ENCODE peak calls at places on chromosomes 7 and 10, in eight cellular contexts. L, W, S, D, C, I, P and Q are unnamed samples.

GRCh38 chr10:25226775-25227682 is 52.2 kb downstream of the GPR158 start:
- DNase-seq in L (no peak), W (peak), S (peak), D (peak), C (no peak), I (no peak), P (peak), Q (peak)

GRCh38 chr10:84825330-84825729 is 496.9 kb downstream of the CCSER2 start:
- DNase-seq in L (no peak), W (no peak), S (peak), D (peak), C (no peak), I (no peak), P (peak), Q (peak)

GRCh38 chr7:1410992-1411391 is 48.3 kb downstream of the MICALL2 start:
- DNase-seq in L (no peak), W (no peak), S (no peak), D (no peak), C (no peak), I (no peak), P (no peak), Q (no peak)

GRCh38 chr10:75238182-75239180 is 2.7 kb upstream of the COMTD1 start:
- DNase-seq in L (no peak), W (no peak), S (no peak), D (no peak), C (no peak), I (peak), P (peak), Q (no peak)

GRCh38 chr10:69703256-69703655 is 73.2 kb downstream of the FAM241B start:
- DNase-seq in L (no peak), W (no peak), S (peak), D (no peak), C (no peak), I (no peak), P (no peak), Q (peak)

GRCh38 chr10:110818311-110819257 is 53.1 kb upstream of the PDCD4 start:
- DNase-seq in L (no peak), W (no peak), S (no peak), D (no peak), C (no peak), I (no peak), P (no peak), Q (no peak)

GRCh38 chr7:65004575-65004974 is 1.9 kb downstream of the ERV3-1 start:
- DNase-seq in L (no peak), W (no peak), S (no peak), D (no peak), C (no peak), I (no peak), P (no peak), Q (no peak)

GRCh38 chr10:29646960-29647431 is 12.2 kb upstream of the SVIL start:
- DNase-seq in L (no peak), W (no peak), S (peak), D (peak), C (no peak), I (no peak), P (peak), Q (peak)

GRCh38 chr10:47444047-47444446 is 39.9 kb downstream of the ANXA8 start:
- DNase-seq in L (no peak), W (no peak), S (no peak), D (no peak), C (no peak), I (no peak), P (no peak), Q (no peak)

GRCh38 chr10:65911431-65911830 is 1014.4 kb upstream of the LRRTM3 start:
- DNase-seq in L (no peak), W (no peak), S (no peak), D (no peak), C (no peak), I (no peak), P (no peak), Q (no peak)

GRCh38 chr10:52746169-52746568 is 26.4 kb downstream of the MBL2 start:
- DNase-seq in L (no peak), W (no peak), S (no peak), D (no peak), C (no peak), I (no peak), P (peak), Q (no peak)

GRCh38 chr10:14487511-14487909 is 156.8 kb upstream of the FRMD4A start:
- DNase-seq in L (no peak), W (no peak), S (peak), D (peak), C (peak), I (no peak), P (no peak), Q (peak)

GRCh38 chr10:88028072-88028471 is 164.6 kb downstream of the PTEN start:
- DNase-seq in L (no peak), W (no peak), S (no peak), D (no peak), C (no peak), I (no peak), P (no peak), Q (no peak)

GRCh38 chr10:130179640-130180039 is 43.4 kb downstream of the GLRX3 start:
- DNase-seq in L (no peak), W (no peak), S (peak), D (peak), C (peak), I (no peak), P (peak), Q (peak)

GRCh38 chr10:108249940-108250339 is 1085.4 kb upstream of the SORCS1 start:
- DNase-seq in L (no peak), W (no peak), S (no peak), D (no peak), C (no peak), I (no peak), P (peak), Q (no peak)

GRCh38 chr10:63157845-63158624 is 24.9 kb downstream of the NRBF2 start:
- DNase-seq in L (no peak), W (peak), S (peak), D (peak), C (peak), I (no peak), P (peak), Q (peak)

GRCh38 chr10:36469585-36469984 is 655.8 kb upstream of the ANKRD30A start:
- DNase-seq in L (no peak), W (no peak), S (no peak), D (peak), C (peak), I (no peak), P (no peak), Q (peak)

GRCh38 chr7:99994819-99995218 is 19.0 kb upstream of the AZGP1 start:
- DNase-seq in L (no peak), W (no peak), S (no peak), D (no peak), C (no peak), I (no peak), P (no peak), Q (no peak)

GRCh38 chr7:99996755-99997544 is 18.4 kb upstream of the ZKSCAN1 start:
- DNase-seq in L (no peak), W (no peak), S (no peak), D (no peak), C (no peak), I (peak), P (no peak), Q (no peak)

GRCh38 chr7:99987846-99988245 is 12.0 kb upstream of the AZGP1 start:
- DNase-seq in L (no peak), W (no peak), S (no peak), D (no peak), C (no peak), I (peak), P (no peak), Q (no peak)

GRCh38 chr7:99990417-99990816 is 14.6 kb upstream of the AZGP1 start:
- DNase-seq in L (no peak), W (peak), S (no peak), D (no peak), C (no peak), I (peak), P (no peak), Q (no peak)

GRCh38 chr7:99992330-99993037 is 16.7 kb upstream of the AZGP1 start:
- DNase-seq in L (no peak), W (no peak), S (no peak), D (no peak), C (no peak), I (peak), P (no peak), Q (no peak)
- TF ChIP-seq CTCF in L (no peak), W (no peak), S (no peak), D (no peak), C (no peak), I (no peak), P (no peak), Q (no peak)

GRCh38 chr10:121975295-121976086 is 474 bp upstream of the NSMCE4A start:
- DNase-seq in L (no peak), W (no peak), S (no peak), D (no peak), C (no peak), I (no peak), P (no peak), Q (no peak)
- TF ChIP-seq CTCF in L (peak), W (no peak), S (peak), D (no peak), C (no peak), I (peak), P (no peak), Q (peak)

DNA sequence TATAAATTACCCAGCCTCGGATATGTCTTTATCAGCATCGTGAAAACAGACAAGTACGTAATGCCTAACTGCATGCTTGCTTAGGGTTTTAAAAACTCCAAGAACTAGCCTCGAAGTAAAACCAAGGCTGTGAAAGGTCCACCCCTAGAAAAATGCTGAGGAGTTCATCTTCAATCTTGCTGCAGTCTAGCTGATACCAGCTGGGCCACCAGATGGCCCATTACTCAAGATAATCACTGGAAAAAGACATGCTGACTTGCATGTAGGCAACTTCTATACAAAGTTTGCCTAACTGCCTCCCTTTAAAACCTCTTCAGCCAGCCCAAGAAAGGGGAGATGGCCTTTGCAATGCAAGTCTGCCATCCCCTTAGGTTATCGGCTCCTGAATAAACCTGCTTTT is 614.1 kb downstream of the GALNT17 start:
- DNase-seq in L (no peak), W (no peak), S (no peak), D (no peak), C (no peak), I (no peak), P (no peak), Q (no peak)
- TF ChIP-seq CTCF in L (no peak), W (no peak), S (no peak), D (no peak), C (no peak), I (no peak), P (no peak), Q (no peak)

DNA sequence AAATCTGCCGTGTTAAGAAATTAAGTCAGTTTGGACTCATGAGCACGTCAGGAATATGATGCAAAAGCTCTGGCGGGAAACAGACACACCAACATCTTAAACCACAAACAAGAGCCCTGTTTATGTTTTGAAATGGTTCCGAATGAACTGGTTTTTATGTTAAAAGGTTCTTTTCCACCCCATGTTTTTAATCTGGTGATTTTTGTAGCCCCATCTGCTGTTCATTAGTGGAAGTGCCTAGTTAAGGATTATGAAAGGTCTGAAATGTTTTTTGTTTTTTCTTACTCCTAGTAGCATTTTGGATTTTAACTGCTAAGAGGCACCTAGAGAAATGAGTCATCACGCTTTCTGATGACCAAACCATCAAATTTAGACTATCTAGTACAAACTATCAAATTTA is 404.1 kb upstream of the MKI67 start:
- DNase-seq in L (no peak), W (no peak), S (peak), D (no peak), C (no peak), I (no peak), P (peak), Q (no peak)
- TF ChIP-seq CTCF in L (peak), W (peak), S (peak), D (peak), C (no peak), I (no peak), P (peak), Q (peak)

GRCh38 chr10:103590744-103591291 is 97.3 kb downstream of the NEURL1 start:
- DNase-seq in L (no peak), W (no peak), S (no peak), D (no peak), C (no peak), I (no peak), P (no peak), Q (no peak)

GRCh38 chr10:103590060-103590459 is 96.6 kb downstream of the NEURL1 start:
- DNase-seq in L (no peak), W (no peak), S (no peak), D (no peak), C (no peak), I (no peak), P (no peak), Q (no peak)

GRCh38 chr10:103594326-103594725 is 100.8 kb downstream of the NEURL1 start:
- DNase-seq in L (no peak), W (no peak), S (no peak), D (no peak), C (no peak), I (no peak), P (no peak), Q (no peak)

GRCh38 chr10:103593022-103593570 is 99.6 kb downstream of the NEURL1 start:
- DNase-seq in L (no peak), W (no peak), S (no peak), D (no peak), C (no peak), I (no peak), P (no peak), Q (no peak)

DNA sequence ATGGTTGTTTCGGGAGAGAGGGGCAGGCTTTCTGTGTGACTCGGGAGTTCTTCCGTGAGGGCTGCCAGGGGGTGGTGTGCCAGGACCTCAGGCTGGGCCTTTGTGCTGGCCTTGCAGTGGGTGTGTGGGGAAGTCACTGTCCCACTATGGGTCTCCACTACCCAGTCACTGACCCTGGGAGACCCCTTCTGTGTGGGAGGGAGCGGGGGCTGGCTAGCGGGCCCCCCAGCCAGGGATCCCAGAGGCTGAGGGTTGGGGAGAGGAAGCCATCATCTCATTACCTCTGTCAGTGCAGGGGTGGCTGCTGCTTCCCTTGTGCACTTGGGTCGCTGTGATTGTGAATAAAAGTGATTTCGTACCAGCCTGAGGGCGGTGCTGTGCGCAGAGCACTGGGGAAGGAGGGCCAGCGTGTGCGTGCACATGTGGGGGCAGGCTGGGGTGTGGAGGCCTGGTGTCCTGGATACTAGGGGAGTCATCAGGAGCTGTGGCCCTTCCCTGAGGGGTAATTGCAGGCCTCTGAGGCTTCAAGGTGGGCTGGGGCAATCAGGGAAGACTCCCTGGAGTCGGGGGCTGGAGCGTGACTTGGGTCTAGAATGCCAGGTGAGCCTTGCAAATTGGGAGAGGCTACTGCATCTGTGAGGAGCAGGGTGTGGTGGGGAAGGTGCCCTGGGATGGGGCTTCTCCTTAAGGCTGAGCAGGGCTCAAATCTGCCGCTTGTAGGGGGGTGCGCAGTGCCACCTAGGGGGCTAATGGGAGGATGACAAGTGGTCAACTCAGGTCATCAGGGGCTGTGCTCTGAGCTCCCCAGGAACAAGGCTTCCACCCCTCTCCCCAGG is 98.9 kb downstream of the NEURL1 start:
- DNase-seq in L (no peak), W (peak), S (peak), D (peak), C (no peak), I (no peak), P (peak), Q (no peak)
- TF ChIP-seq CTCF in L (peak), W (peak), S (peak), D (peak), C (peak), I (peak), P (peak), Q (peak)

GRCh38 chr7:77439572-77439971 is 23.4 kb upstream of the GSAP start:
- DNase-seq in L (no peak), W (no peak), S (peak), D (no peak), C (no peak), I (no peak), P (peak), Q (no peak)
- TF ChIP-seq CTCF in L (peak), W (no peak), S (peak), D (peak), C (peak), I (peak), P (peak), Q (no peak)

GRCh38 chr10:97539523-97540200 is 32.9 kb upstream of the ANKRD2 start:
- DNase-seq in L (peak), W (no peak), S (peak), D (peak), C (peak), I (peak), P (no peak), Q (peak)
- TF ChIP-seq CTCF in L (no peak), W (no peak), S (peak), D (peak), C (peak), I (no peak), P (no peak), Q (peak)

DNA sequence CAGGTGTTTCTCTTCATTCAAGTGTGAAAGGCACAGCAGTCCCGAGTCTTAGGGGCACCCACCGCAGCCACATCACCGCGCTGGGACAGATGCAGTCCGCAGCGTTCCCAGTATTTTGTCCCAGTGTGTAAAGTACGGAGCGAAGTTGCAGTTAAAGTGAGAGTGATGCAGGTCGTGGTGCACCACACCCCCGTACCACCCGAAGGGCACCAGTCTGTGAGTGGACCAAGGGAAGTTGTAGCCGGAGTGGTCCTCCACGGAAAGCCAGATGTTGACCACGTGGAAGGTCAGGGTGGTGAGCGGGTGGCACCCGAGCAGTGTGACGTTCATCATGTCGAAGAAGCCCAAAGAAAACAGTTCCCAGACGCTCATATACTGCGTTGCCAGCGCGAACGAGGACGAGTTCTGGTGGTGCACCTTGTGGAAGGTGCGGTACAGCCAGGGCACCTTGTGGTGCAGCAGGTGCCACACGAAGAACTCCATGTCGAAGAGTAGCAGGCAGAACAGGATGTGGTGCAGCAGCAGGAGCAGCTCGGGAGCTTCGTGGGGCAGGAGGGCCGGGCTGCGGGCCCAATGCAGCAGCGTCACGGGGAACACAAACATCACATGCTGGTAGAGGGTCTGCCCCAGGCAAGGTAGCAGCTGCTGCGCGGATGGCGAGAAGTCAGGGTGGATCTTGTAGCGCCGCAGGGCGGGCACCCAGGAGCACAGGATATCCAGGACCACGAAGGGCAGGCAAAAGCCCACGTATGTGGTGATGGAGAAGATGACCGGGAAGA is 526 bp downstream of the CH25H start:
- DNase-seq in L (peak), W (peak), S (peak), D (peak), C (no peak), I (peak), P (no peak), Q (no peak)
- TF ChIP-seq CTCF in L (no peak), W (no peak), S (no peak), D (no peak), C (no peak), I (no peak), P (no peak), Q (no peak)

GRCh38 chr7:102089175-102090098 is 197.2 kb upstream of the SH2B2 start:
- DNase-seq in L (no peak), W (no peak), S (peak), D (no peak), C (no peak), I (no peak), P (no peak), Q (no peak)
- TF ChIP-seq CTCF in L (no peak), W (no peak), S (no peak), D (no peak), C (no peak), I (no peak), P (no peak), Q (no peak)